ENCODE peak calls at places on chromosome 13, in ten cellular contexts. H, P, D, E, T, N, K, I, L and Z are unnamed samples.
A peak's percentile ranks its signal among the peaks of the same experiment; 100 is the strongest.

GRCh38 chr13:27678306-27679040 is 56.8 kb downstream of the POLR1D start:
- DNase-seq in H (no peak), P (no peak), D (no peak), E (no peak), T (no peak), N (peak; percentile 14), K (peak; percentile 24), I (no peak), L (no peak), Z (no peak)

GRCh38 chr13:23570099-23570926 is at the start of gene TNFRSF19:
- DNase-seq in H (no peak), P (no peak), D (no peak), E (no peak), T (no peak), N (peak; percentile 90), K (no peak), I (peak; percentile 27), L (peak; percentile 50), Z (peak; percentile 75)

GRCh38 chr13:27043013-27043412 is 128.6 kb downstream of the USP12 start:
- DNase-seq in H (peak; percentile 94), P (no peak), D (no peak), E (no peak), T (no peak), N (peak; percentile 51), K (peak; percentile 33), I (peak; percentile 64), L (peak; percentile 93), Z (peak; percentile 95)

GRCh38 chr13:33312150-33312908 is 26.8 kb upstream of the STARD13 start:
- DNase-seq in H (peak; percentile 38), P (no peak), D (no peak), E (no peak), T (no peak), N (no peak), K (no peak), I (no peak), L (no peak), Z (peak; percentile 25)

GRCh38 chr13:87820221-87820620 is 149.1 kb downstream of the SLITRK5 start:
- DNase-seq in H (no peak), P (no peak), D (no peak), E (no peak), T (no peak), N (no peak), K (no peak), I (no peak), L (no peak), Z (no peak)

GRCh38 chr13:64688893-64689677 is 2541.1 kb downstream of the PCDH9 start:
- DNase-seq in H (no peak), P (no peak), D (no peak), E (no peak), T (no peak), N (no peak), K (no peak), I (no peak), L (peak; percentile 1), Z (peak; percentile 7)

GRCh38 chr13:98254541-98254940 is 77.5 kb upstream of the RNF113B start:
- DNase-seq in H (no peak), P (no peak), D (no peak), E (no peak), T (no peak), N (no peak), K (no peak), I (no peak), L (no peak), Z (peak; percentile 41)

GRCh38 chr13:59458908-59459579 is 704.7 kb downstream of the DIAPH3 start:
- DNase-seq in H (no peak), P (no peak), D (no peak), E (no peak), T (no peak), N (peak; percentile 53), K (no peak), I (no peak), L (no peak), Z (peak; percentile 74)

GRCh38 chr13:106525865-106526264 is 9.6 kb downstream of the EFNB2 start:
- DNase-seq in H (peak; percentile 42), P (no peak), D (no peak), E (no peak), T (no peak), N (peak; percentile 66), K (no peak), I (no peak), L (no peak), Z (no peak)

GRCh38 chr13:28753208-28753892 is 34.6 kb upstream of the SLC46A3 start:
- DNase-seq in H (peak; percentile 93), P (no peak), D (no peak), E (no peak), T (no peak), N (peak; percentile 84), K (peak; percentile 62), I (no peak), L (peak; percentile 80), Z (peak; percentile 90)

GRCh38 chr13:64817721-64818120 is 2412.4 kb downstream of the PCDH9 start:
- DNase-seq in H (no peak), P (no peak), D (no peak), E (no peak), T (no peak), N (no peak), K (no peak), I (no peak), L (no peak), Z (no peak)

GRCh38 chr13:111626371-111627305 is 306.2 kb downstream of the TEX29 start:
- DNase-seq in H (no peak), P (no peak), D (no peak), E (no peak), T (no peak), N (no peak), K (no peak), I (no peak), L (no peak), Z (no peak)

GRCh38 chr13:87570669-87571068 is 100.5 kb upstream of the SLITRK5 start:
- DNase-seq in H (no peak), P (no peak), D (no peak), E (no peak), T (no peak), N (no peak), K (no peak), I (no peak), L (no peak), Z (no peak)

GRCh38 chr13:29589967-29590366 is 5.5 kb downstream of the SLC7A1 start:
- DNase-seq in H (no peak), P (no peak), D (no peak), E (no peak), T (no peak), N (peak; percentile 48), K (no peak), I (no peak), L (no peak), Z (no peak)

GRCh38 chr13:32917504-32917903 is 98.7 kb upstream of the KL start:
- DNase-seq in H (no peak), P (no peak), D (peak; percentile 15), E (no peak), T (no peak), N (no peak), K (no peak), I (no peak), L (no peak), Z (no peak)

GRCh38 chr13:52001120-52001731 is 10.0 kb downstream of the ATP7B start:
- DNase-seq in H (peak; percentile 65), P (no peak), D (peak; percentile 6), E (no peak), T (no peak), N (no peak), K (no peak), I (no peak), L (peak; percentile 48), Z (peak; percentile 57)

GRCh38 chr13:109385161-109385560 is 401.2 kb downstream of the IRS2 start:
- DNase-seq in H (no peak), P (no peak), D (no peak), E (no peak), T (no peak), N (no peak), K (no peak), I (no peak), L (no peak), Z (no peak)

GRCh38 chr13:48600374-48601364 is 53.1 kb upstream of the CYSLTR2 start:
- DNase-seq in H (no peak), P (no peak), D (no peak), E (no peak), T (no peak), N (peak; percentile 14), K (no peak), I (no peak), L (no peak), Z (peak; percentile 40)

GRCh38 chr13:106033634-106034033 is 501.8 kb downstream of the EFNB2 start:
- DNase-seq in H (peak; percentile 19), P (no peak), D (no peak), E (no peak), T (no peak), N (no peak), K (no peak), I (no peak), L (no peak), Z (peak; percentile 65)

GRCh38 chr13:36919206-36919832 is 719 bp downstream of the SMAD9 start:
- DNase-seq in H (no peak), P (no peak), D (peak; percentile 18), E (no peak), T (no peak), N (peak; percentile 65), K (peak; percentile 35), I (peak; percentile 16), L (peak; percentile 31), Z (peak; percentile 52)

GRCh38 chr13:58144616-58145015 is 513.1 kb downstream of the PCDH17 start:
- DNase-seq in H (no peak), P (no peak), D (no peak), E (no peak), T (no peak), N (no peak), K (no peak), I (no peak), L (no peak), Z (no peak)

GRCh38 chr13:63901630-63902029 is 2486.0 kb upstream of the PCDH20 start:
- DNase-seq in H (peak; percentile 19), P (no peak), D (no peak), E (no peak), T (no peak), N (no peak), K (no peak), I (no peak), L (no peak), Z (no peak)

GRCh38 chr13:80558074-80558473 is 217.1 kb upstream of the SPRY2 start:
- DNase-seq in H (no peak), P (no peak), D (no peak), E (no peak), T (no peak), N (no peak), K (no peak), I (no peak), L (no peak), Z (no peak)

GRCh38 chr13:113291997-113292862 is 4.8 kb upstream of the LAMP1 start:
- DNase-seq in H (no peak), P (no peak), D (peak; percentile 21), E (peak; percentile 73), T (no peak), N (peak; percentile 32), K (no peak), I (no peak), L (peak; percentile 33), Z (peak; percentile 60)

GRCh38 chr13:45042539-45042938 is 53.2 kb downstream of the GPALPP1 start:
- DNase-seq in H (no peak), P (no peak), D (no peak), E (no peak), T (no peak), N (peak; percentile 19), K (no peak), I (no peak), L (no peak), Z (no peak)

GRCh38 chr13:23289917-23290357 is 109.2 kb downstream of the SGCG start:
- DNase-seq in H (no peak), P (no peak), D (no peak), E (no peak), T (no peak), N (no peak), K (no peak), I (no peak), L (peak; percentile 11), Z (peak; percentile 42)

GRCh38 chr13:102226591-102226990 is 175.3 kb downstream of the FGF14 start:
- DNase-seq in H (no peak), P (no peak), D (no peak), E (no peak), T (no peak), N (no peak), K (no peak), I (no peak), L (no peak), Z (no peak)

GRCh38 chr13:30690282-30691188 is 44.8 kb upstream of the ALOX5AP start:
- DNase-seq in H (peak; percentile 62), P (no peak), D (no peak), E (no peak), T (no peak), N (no peak), K (peak; percentile 82), I (no peak), L (peak; percentile 86), Z (peak; percentile 90)